ENCODE peak calls at places on chromosome 17, in four cellular contexts. I is foreskin fibroblast, K is substantia nigra, O is ureter. Q is an unnamed sample.

GRCh38 chr17:82367724-82368524 is 3.6 kb upstream of the UTS2R start:
- DNase-seq in O (no peak), I (no peak), K (no peak), Q (no peak)

GRCh38 chr17:19996502-19996901 is 12.7 kb upstream of the SPECC1 start:
- DNase-seq in O (peak), K (no peak), I (no peak), Q (no peak)

GRCh38 chr17:28541439-28541838 is 11.0 kb downstream of the UNC119 start:
- DNase-seq in K (no peak), I (no peak), O (no peak), Q (no peak)

GRCh38 chr17:51107666-51108227 is 12.9 kb downstream of the SPAG9 start:
- DNase-seq in K (no peak), O (no peak), I (no peak), Q (no peak)

GRCh38 chr17:1714980-1715802 is 5.0 kb upstream of the TLCD2 start:
- DNase-seq in I (peak), O (peak), K (no peak), Q (peak)

GRCh38 chr17:81484195-81484979 is 28.2 kb downstream of the ACTG1 start:
- DNase-seq in I (peak), O (peak), K (peak), Q (peak)

GRCh38 chr17:79023180-79023705 is 726 bp upstream of the C1QTNF1 start:
- DNase-seq in I (no peak), K (no peak), O (no peak), Q (no peak)

GRCh38 chr17:80779961-80780380 is 211.7 kb upstream of the CHMP6 start:
- DNase-seq in I (peak), O (no peak), K (no peak), Q (no peak)

GRCh38 chr17:3533752-3534151 is 23.9 kb downstream of the TRPV3 start:
- DNase-seq in K (no peak), O (no peak), I (no peak), Q (no peak)

GRCh38 chr17:41769985-41770384 is 16.5 kb downstream of the JUP start:
- DNase-seq in O (no peak), K (no peak), I (no peak), Q (no peak)

GRCh38 chr17:67390006-67390645 is 13.0 kb downstream of the PITPNC1 start:
- DNase-seq in O (no peak), K (no peak), I (peak), Q (no peak)

GRCh38 chr17:42428141-42428944 is 5.3 kb upstream of the CAVIN1 start:
- DNase-seq in O (peak), K (no peak), I (peak), Q (no peak)

GRCh38 chr17:81295678-81296381 is 723 bp upstream of the SLC38A10 start:
- DNase-seq in K (no peak), I (peak), O (peak), Q (no peak)

GRCh38 chr17:45581860-45582259 is 91.3 kb upstream of the PLEKHM1 start:
- DNase-seq in O (no peak), K (no peak), I (no peak), Q (no peak)

GRCh38 chr17:72136692-72137550 is 16.1 kb downstream of the SOX9 start:
- DNase-seq in K (no peak), O (no peak), I (peak), Q (no peak)

GRCh38 chr17:33520404-33521032 is 227.4 kb upstream of the ASIC2 start:
- DNase-seq in I (no peak), O (no peak), K (no peak), Q (peak)

GRCh38 chr17:12619444-12620199 is 46.1 kb upstream of the MYOCD start:
- DNase-seq in I (no peak), O (no peak), K (no peak), Q (no peak)

GRCh38 chr17:31318298-31319190 is 2.9 kb downstream of the EVI2A start:
- DNase-seq in O (no peak), K (no peak), I (peak), Q (peak)

GRCh38 chr17:32497431-32498205 is 10.8 kb downstream of the CDK5R1 start:
- DNase-seq in O (no peak), I (no peak), K (no peak), Q (no peak)

GRCh38 chr17:78289802-78290363 is 58.5 kb downstream of the TMEM235 start:
- DNase-seq in K (peak), O (peak), I (peak), Q (peak)

GRCh38 chr17:17391575-17392370 is 85.0 kb upstream of the MED9 start:
- DNase-seq in K (no peak), O (no peak), I (no peak), Q (no peak)

GRCh38 chr17:9981344-9981915 is 76.4 kb upstream of the RCVRN start:
- DNase-seq in O (no peak), K (no peak), I (no peak), Q (no peak)

GRCh38 chr17:73711184-73711583 is 66.9 kb upstream of the SDK2 start:
- DNase-seq in K (no peak), I (no peak), O (no peak), Q (no peak)

GRCh38 chr17:69525920-69526841 is 111.7 kb downstream of the MAP2K6 start:
- DNase-seq in K (no peak), I (peak), O (peak), Q (peak)

GRCh38 chr17:72342582-72343527 is 222.0 kb downstream of the SOX9 start:
- DNase-seq in K (no peak), I (peak), O (peak), Q (peak)

GRCh38 chr17:8226536-8227237 is 16.3 kb upstream of the AURKB start:
- DNase-seq in K (peak), O (peak), I (peak), Q (peak)

GRCh38 chr17:75539969-75540729 is 14.7 kb downstream of the LLGL2 start:
- DNase-seq in O (no peak), K (no peak), I (no peak), Q (no peak)

GRCh38 chr17:34711646-34712045 is 132.3 kb downstream of the TMEM132E start:
- DNase-seq in K (no peak), I (no peak), O (no peak), Q (no peak)

GRCh38 chr17:48478224-48479013 is 48.4 kb upstream of the SKAP1 start:
- DNase-seq in O (no peak), K (no peak), I (no peak), Q (no peak)

GRCh38 chr17:48630009-48630924 is 4.1 kb upstream of the HOXB9 start:
- DNase-seq in K (no peak), O (no peak), I (no peak), Q (no peak)

GRCh38 chr17:12928736-12929135 is 89.1 kb downstream of the ELAC2 start:
- DNase-seq in K (no peak), I (no peak), O (no peak), Q (no peak)

GRCh38 chr17:36850794-36851193 is 86.5 kb upstream of the LHX1 start:
- DNase-seq in K (no peak), O (no peak), I (peak), Q (no peak)